ENCODE peak calls at places on chromosomes 4 and X, in seven cellular contexts. One of them, this sample, is unnamed.

GRCh38 chrX:85493821-85494220 is 114.4 kb upstream of the POF1B start:
- DNase-seq in breast epithelium: no peak
- DNase-seq in RWPE1: no peak
- DNase-seq in endodermal cell: no peak
- DNase-seq in tibial artery: no peak
- DNase-seq in psoas muscle: no peak
- DNase-seq in progenitor cell of endocrine pancreas: no peak
- DNase-seq in this sample: no peak

GRCh38 chrX:98380106-98380505 is 1496.4 kb downstream of the RPA4 start:
- DNase-seq in breast epithelium: no peak
- DNase-seq in RWPE1: no peak
- DNase-seq in endodermal cell: peak; percentile 81
- DNase-seq in tibial artery: no peak
- DNase-seq in psoas muscle: no peak
- DNase-seq in progenitor cell of endocrine pancreas: peak; percentile 23
- DNase-seq in this sample: peak; percentile 8

GRCh38 chr4:40140206-40140605 is 56.6 kb upstream of the RHOH start:
- DNase-seq in breast epithelium: no peak
- DNase-seq in RWPE1: no peak
- DNase-seq in endodermal cell: no peak
- DNase-seq in tibial artery: no peak
- DNase-seq in psoas muscle: no peak
- DNase-seq in progenitor cell of endocrine pancreas: no peak
- DNase-seq in this sample: no peak

GRCh38 chr4:63430105-63430504 is 979.1 kb downstream of the TECRL start:
- DNase-seq in breast epithelium: no peak
- DNase-seq in RWPE1: no peak
- DNase-seq in endodermal cell: no peak
- DNase-seq in tibial artery: no peak
- DNase-seq in psoas muscle: no peak
- DNase-seq in progenitor cell of endocrine pancreas: no peak
- DNase-seq in this sample: no peak

GRCh38 chr4:12949719-12950118 is 534.4 kb downstream of the RAB28 start:
- DNase-seq in breast epithelium: no peak
- DNase-seq in RWPE1: no peak
- DNase-seq in endodermal cell: no peak
- DNase-seq in tibial artery: no peak
- DNase-seq in psoas muscle: no peak
- DNase-seq in progenitor cell of endocrine pancreas: no peak
- DNase-seq in this sample: no peak

GRCh38 chr4:41232406-41232805 is 18.1 kb upstream of the APBB2 start:
- DNase-seq in breast epithelium: no peak
- DNase-seq in RWPE1: no peak
- DNase-seq in endodermal cell: no peak
- DNase-seq in tibial artery: no peak
- DNase-seq in psoas muscle: no peak
- DNase-seq in progenitor cell of endocrine pancreas: no peak
- DNase-seq in this sample: no peak

GRCh38 chrX:100648601-100649417 is 4.8 kb downstream of the SRPX2 start:
- DNase-seq in breast epithelium: no peak
- DNase-seq in RWPE1: no peak
- DNase-seq in endodermal cell: peak; percentile 55
- DNase-seq in tibial artery: no peak
- DNase-seq in psoas muscle: peak; percentile 49
- DNase-seq in progenitor cell of endocrine pancreas: no peak
- DNase-seq in this sample: no peak

GRCh38 chr4:5033266-5033945 is 14.1 kb upstream of the CYTL1 start:
- DNase-seq in breast epithelium: no peak
- DNase-seq in RWPE1: no peak
- DNase-seq in endodermal cell: no peak
- DNase-seq in tibial artery: peak; percentile 49
- DNase-seq in psoas muscle: peak; percentile 60
- DNase-seq in progenitor cell of endocrine pancreas: no peak
- DNase-seq in this sample: no peak

DNA sequence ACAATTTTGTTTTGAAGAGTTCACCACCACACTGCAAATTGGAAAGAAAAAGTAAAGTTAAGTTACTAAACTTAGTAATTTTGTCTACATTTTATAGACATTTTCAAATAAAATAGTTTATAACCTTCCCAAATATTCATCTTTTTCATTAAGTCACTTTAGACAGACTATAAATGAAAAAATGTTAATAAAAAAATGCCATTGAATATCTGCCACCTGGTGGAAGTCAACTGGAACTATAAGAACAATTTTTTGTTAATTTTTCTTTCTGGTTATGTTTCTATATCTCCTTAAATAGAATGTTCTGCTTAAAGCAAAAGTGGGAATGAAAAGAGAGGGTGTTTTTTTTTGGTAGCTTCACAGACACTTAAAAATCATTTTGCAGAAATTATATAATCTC is 534.4 kb upstream of the PCDH10 start:
- DNase-seq in breast epithelium: no peak
- DNase-seq in RWPE1: no peak
- DNase-seq in endodermal cell: no peak
- DNase-seq in tibial artery: no peak
- DNase-seq in psoas muscle: no peak
- DNase-seq in progenitor cell of endocrine pancreas: no peak
- DNase-seq in this sample: no peak
- TF ChIP-seq CTCF in breast epithelium: no peak
- TF ChIP-seq CTCF in RWPE1: peak; percentile 39
- TF ChIP-seq CTCF in endodermal cell: peak; percentile 79
- TF ChIP-seq CTCF in tibial artery: no peak
- TF ChIP-seq CTCF in psoas muscle: no peak
- TF ChIP-seq CTCF in progenitor cell of endocrine pancreas: peak; percentile 66
- TF ChIP-seq CTCF in this sample: peak; percentile 43

DNA sequence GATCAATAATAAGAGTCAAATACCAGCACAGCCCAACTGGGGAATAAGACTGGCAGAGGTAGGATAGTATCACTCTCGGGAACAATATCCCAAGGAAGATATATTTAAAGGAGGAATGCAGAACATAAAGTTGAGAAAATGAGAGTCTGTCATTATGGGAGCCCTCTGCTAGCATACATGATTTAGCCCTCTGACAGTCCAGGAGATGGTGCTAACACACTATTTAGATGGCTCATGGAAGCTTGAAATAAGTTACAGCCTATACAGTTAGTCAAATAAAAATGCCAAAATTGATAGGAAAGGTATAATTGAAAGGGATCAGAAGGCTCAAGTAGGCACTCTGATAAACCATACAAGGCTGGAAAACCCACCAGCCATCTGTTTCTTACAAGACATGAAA is 201.0 kb upstream of the NEIL3 start:
- DNase-seq in breast epithelium: no peak
- DNase-seq in RWPE1: peak; percentile 15
- DNase-seq in endodermal cell: no peak
- DNase-seq in tibial artery: no peak
- DNase-seq in psoas muscle: no peak
- DNase-seq in progenitor cell of endocrine pancreas: no peak
- DNase-seq in this sample: no peak
- TF ChIP-seq CTCF in breast epithelium: no peak
- TF ChIP-seq CTCF in RWPE1: no peak
- TF ChIP-seq CTCF in endodermal cell: peak; percentile 56
- TF ChIP-seq CTCF in tibial artery: no peak
- TF ChIP-seq CTCF in psoas muscle: no peak
- TF ChIP-seq CTCF in progenitor cell of endocrine pancreas: no peak
- TF ChIP-seq CTCF in this sample: no peak

GRCh38 chr4:102826890-102827673 is at the start of gene UBE2D3:
- DNase-seq in breast epithelium: peak; percentile 96
- DNase-seq in RWPE1: peak; percentile 59
- DNase-seq in endodermal cell: peak; percentile 97
- DNase-seq in tibial artery: peak; percentile 92
- DNase-seq in psoas muscle: peak; percentile 98
- DNase-seq in progenitor cell of endocrine pancreas: peak; percentile 91
- DNase-seq in this sample: peak; percentile 95
- TF ChIP-seq CTCF in breast epithelium: peak; percentile 18
- TF ChIP-seq CTCF in RWPE1: no peak
- TF ChIP-seq CTCF in endodermal cell: no peak
- TF ChIP-seq CTCF in tibial artery: no peak
- TF ChIP-seq CTCF in psoas muscle: no peak
- TF ChIP-seq CTCF in progenitor cell of endocrine pancreas: no peak
- TF ChIP-seq CTCF in this sample: no peak

DNA sequence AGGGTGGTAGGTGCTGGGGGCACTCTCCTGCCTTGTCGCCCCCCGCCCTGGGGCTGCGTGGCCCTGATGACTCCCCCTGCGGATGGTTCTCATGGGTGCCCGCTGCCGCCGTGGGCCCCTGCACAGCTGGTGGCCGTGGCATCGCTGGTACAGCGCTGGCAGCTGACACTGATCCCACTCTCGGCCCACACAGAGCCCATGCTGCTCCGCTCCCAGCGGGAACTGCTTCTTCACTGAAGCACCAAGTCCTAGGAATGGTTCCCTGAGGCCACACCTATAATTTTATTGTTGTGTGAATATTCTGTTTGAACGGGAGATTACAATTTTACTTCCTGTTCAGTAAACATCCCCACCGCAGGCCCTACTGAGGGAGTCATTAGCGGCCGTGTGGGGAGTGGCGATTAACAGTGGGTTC is 138.6 kb upstream of the NKX1-1 start:
- DNase-seq in breast epithelium: no peak
- DNase-seq in RWPE1: no peak
- DNase-seq in endodermal cell: no peak
- DNase-seq in tibial artery: no peak
- DNase-seq in psoas muscle: peak; percentile 33
- DNase-seq in progenitor cell of endocrine pancreas: no peak
- DNase-seq in this sample: no peak
- TF ChIP-seq CTCF in breast epithelium: no peak
- TF ChIP-seq CTCF in RWPE1: no peak
- TF ChIP-seq CTCF in endodermal cell: no peak
- TF ChIP-seq CTCF in tibial artery: no peak
- TF ChIP-seq CTCF in psoas muscle: no peak
- TF ChIP-seq CTCF in progenitor cell of endocrine pancreas: no peak
- TF ChIP-seq CTCF in this sample: no peak

DNA sequence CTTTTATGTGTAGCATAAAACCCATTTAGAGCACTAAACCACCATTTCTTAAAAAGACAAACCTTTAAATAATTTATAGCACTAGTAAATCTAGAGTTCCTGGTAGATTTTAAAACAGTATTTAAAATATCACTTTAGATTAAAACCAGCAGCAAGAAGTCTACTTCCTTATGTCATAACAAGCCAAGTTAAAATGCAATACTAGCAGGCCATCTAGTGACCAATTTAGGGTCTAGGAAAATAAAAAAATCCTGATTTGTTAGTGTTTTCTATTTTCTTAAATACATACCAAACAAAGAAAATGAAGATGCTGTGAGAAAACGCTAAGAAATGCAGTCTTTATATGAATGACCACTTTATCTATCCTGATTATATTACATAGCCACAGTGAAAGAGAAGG is 53.9 kb downstream of the PAPSS1 start:
- DNase-seq in breast epithelium: no peak
- DNase-seq in RWPE1: no peak
- DNase-seq in endodermal cell: no peak
- DNase-seq in tibial artery: no peak
- DNase-seq in psoas muscle: no peak
- DNase-seq in progenitor cell of endocrine pancreas: no peak
- DNase-seq in this sample: no peak
- TF ChIP-seq CTCF in breast epithelium: peak; percentile 32
- TF ChIP-seq CTCF in RWPE1: peak; percentile 28
- TF ChIP-seq CTCF in endodermal cell: peak; percentile 63
- TF ChIP-seq CTCF in tibial artery: peak; percentile 40
- TF ChIP-seq CTCF in psoas muscle: peak; percentile 29
- TF ChIP-seq CTCF in progenitor cell of endocrine pancreas: peak; percentile 35
- TF ChIP-seq CTCF in this sample: peak; percentile 21

GRCh38 chrX:10254746-10255145 is 98.0 kb downstream of the CLCN4 start:
- DNase-seq in breast epithelium: no peak
- DNase-seq in RWPE1: no peak
- DNase-seq in endodermal cell: no peak
- DNase-seq in tibial artery: no peak
- DNase-seq in psoas muscle: no peak
- DNase-seq in progenitor cell of endocrine pancreas: no peak
- DNase-seq in this sample: no peak
- TF ChIP-seq CTCF in breast epithelium: no peak
- TF ChIP-seq CTCF in RWPE1: no peak
- TF ChIP-seq CTCF in endodermal cell: peak; percentile 19
- TF ChIP-seq CTCF in tibial artery: no peak
- TF ChIP-seq CTCF in psoas muscle: no peak
- TF ChIP-seq CTCF in progenitor cell of endocrine pancreas: no peak
- TF ChIP-seq CTCF in this sample: no peak

DNA sequence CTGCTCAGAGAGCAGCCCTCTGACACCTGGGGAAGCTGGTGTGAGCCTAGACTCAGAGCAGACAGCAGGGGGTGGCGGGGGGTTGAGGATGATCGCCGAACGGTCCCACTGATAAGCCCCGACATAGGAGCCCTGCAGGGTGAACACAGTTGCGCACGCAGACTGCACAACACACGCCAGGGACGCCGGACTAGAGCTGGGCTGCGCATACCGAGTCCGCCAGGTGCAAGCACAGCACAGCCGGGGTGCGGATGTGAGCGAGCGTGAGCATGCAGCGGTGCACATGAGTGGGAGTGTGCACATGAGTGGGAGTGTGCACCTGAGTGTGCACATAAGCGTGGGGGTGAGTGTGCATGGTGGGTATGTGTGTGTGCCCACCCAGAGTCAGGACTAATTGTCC is 36.7 kb downstream of the FAM53A start:
- DNase-seq in breast epithelium: no peak
- DNase-seq in RWPE1: no peak
- DNase-seq in endodermal cell: no peak
- DNase-seq in tibial artery: no peak
- DNase-seq in psoas muscle: no peak
- DNase-seq in progenitor cell of endocrine pancreas: no peak
- DNase-seq in this sample: no peak
- TF ChIP-seq CTCF in breast epithelium: no peak
- TF ChIP-seq CTCF in RWPE1: no peak
- TF ChIP-seq CTCF in endodermal cell: no peak
- TF ChIP-seq CTCF in tibial artery: no peak
- TF ChIP-seq CTCF in psoas muscle: no peak
- TF ChIP-seq CTCF in progenitor cell of endocrine pancreas: no peak
- TF ChIP-seq CTCF in this sample: no peak

GRCh38 chrX:136814847-136815634 is 34.3 kb upstream of the ARHGEF6 start:
- DNase-seq in breast epithelium: no peak
- DNase-seq in RWPE1: no peak
- DNase-seq in endodermal cell: no peak
- DNase-seq in tibial artery: no peak
- DNase-seq in psoas muscle: no peak
- DNase-seq in progenitor cell of endocrine pancreas: no peak
- DNase-seq in this sample: no peak
- TF ChIP-seq CTCF in breast epithelium: no peak
- TF ChIP-seq CTCF in RWPE1: no peak
- TF ChIP-seq CTCF in endodermal cell: no peak
- TF ChIP-seq CTCF in tibial artery: no peak
- TF ChIP-seq CTCF in psoas muscle: no peak
- TF ChIP-seq CTCF in progenitor cell of endocrine pancreas: no peak
- TF ChIP-seq CTCF in this sample: no peak